ENCODE peak calls at places on chromosomes 12 and 14, in ten cellular contexts. Y is tibial nerve; J is CD8-positive, alpha-beta memory T cell; W is ovary; Q is uterus; D is esophagus squamous epithelium; I is tibial artery; V is fibroblast of lung; H is neuronal stem cell; L is GM23338. P is an unnamed sample. For H3K4me1, the result is how much of the 10 kb centered on the place peaks cover.

GRCh38 chr14:56422703-56423213 is 156.8 kb upstream of the TMEM260 start:
- DNase-seq in Y (peak), J (peak), W (peak), Q (peak), D (no peak), I (peak), V (peak), H (peak), L (peak), P (no peak)

GRCh38 chr12:50242751-50243191 is 40.5 kb downstream of the LIMA1 start:
- DNase-seq in Y (no peak), J (no peak), W (no peak), Q (no peak), D (no peak), I (no peak), V (peak), H (no peak), L (no peak), P (no peak)

GRCh38 chr12:6700646-6701051 is at the start of gene PIANP:
- DNase-seq in Y (no peak), J (peak), W (no peak), Q (peak), D (no peak), I (no peak), V (peak), H (peak), L (peak), P (peak)

GRCh38 chr12:94994312-94994711 is 9.2 kb downstream of the NDUFA12 start:
- DNase-seq in Y (no peak), J (no peak), W (no peak), Q (no peak), D (no peak), I (no peak), V (peak), H (no peak), L (no peak), P (no peak)

GRCh38 chr12:121857322-121858246 is 1.1 kb downstream of the HPD start:
- DNase-seq in Y (no peak), J (no peak), W (no peak), Q (no peak), D (no peak), I (no peak), V (peak), H (no peak), L (no peak), P (no peak)

GRCh38 chr12:47082283-47082962 is 2.7 kb upstream of the AMIGO2 start:
- DNase-seq in Y (no peak), J (no peak), W (no peak), Q (no peak), D (no peak), I (no peak), V (no peak), H (no peak), L (no peak), P (no peak)

GRCh38 chr12:6332459-6332858 is 9.4 kb downstream of the TNFRSF1A start:
- DNase-seq in Y (no peak), J (no peak), W (no peak), Q (no peak), D (no peak), I (no peak), V (peak), H (no peak), L (no peak), P (no peak)

GRCh38 chr14:85214471-85214870 is 315.5 kb upstream of the FLRT2 start:
- DNase-seq in Y (no peak), J (no peak), W (no peak), Q (no peak), D (no peak), I (no peak), V (peak), H (no peak), L (no peak), P (no peak)

GRCh38 chr12:60415361-60415760 is 819.5 kb downstream of the SLC16A7 start:
- DNase-seq in Y (no peak), J (no peak), W (no peak), Q (no peak), D (no peak), I (no peak), V (peak), H (no peak), L (no peak), P (no peak)

GRCh38 chr12:100141998-100142850 is 450 bp downstream of the BLTP3B start:
- DNase-seq in Y (peak), J (no peak), W (peak), Q (peak), D (no peak), I (peak), V (no peak), H (peak), L (peak), P (peak)

GRCh38 chr12:26680724-26681455 is 152.1 kb downstream of the ITPR2 start:
- DNase-seq in Y (no peak), J (no peak), W (no peak), Q (no peak), D (no peak), I (no peak), V (peak), H (no peak), L (no peak), P (no peak)

GRCh38 chr12:55733021-55733555 is 4.3 kb upstream of the CD63 start:
- DNase-seq in Y (no peak), J (no peak), W (no peak), Q (no peak), D (no peak), I (no peak), V (no peak), H (no peak), L (no peak), P (no peak)

GRCh38 chr12:100801335-100801734 is 6.8 kb downstream of the ANO4 start:
- DNase-seq in Y (no peak), J (no peak), W (no peak), Q (no peak), D (no peak), I (no peak), V (peak), H (no peak), L (no peak), P (no peak)

GRCh38 chr12:56644654-56645053 is 1.1 kb downstream of the ATP5F1B start:
- DNase-seq in Y (no peak), J (no peak), W (no peak), Q (no peak), D (no peak), I (no peak), V (no peak), H (no peak), L (no peak), P (no peak)

GRCh38 chr12:2286051-2286450 is 233.3 kb downstream of the CACNA1C start:
- DNase-seq in Y (no peak), J (no peak), W (no peak), Q (no peak), D (no peak), I (no peak), V (no peak), H (no peak), L (no peak), P (no peak)

GRCh38 chr12:2284321-2284813 is 231.6 kb downstream of the CACNA1C start:
- DNase-seq in Y (no peak), J (no peak), W (no peak), Q (no peak), D (no peak), I (peak), V (peak), H (no peak), L (no peak), P (no peak)

GRCh38 chr12:2286461-2287131 is 233.8 kb downstream of the CACNA1C start:
- DNase-seq in Y (no peak), J (no peak), W (no peak), Q (no peak), D (no peak), I (peak), V (no peak), H (no peak), L (no peak), P (no peak)

GRCh38 chr12:2284857-2285256 is 232.1 kb downstream of the CACNA1C start:
- DNase-seq in Y (peak), J (no peak), W (peak), Q (peak), D (no peak), I (peak), V (peak), H (peak), L (peak), P (peak)

GRCh38 chr12:2285462-2285861 is 232.7 kb downstream of the CACNA1C start:
- DNase-seq in Y (no peak), J (no peak), W (no peak), Q (no peak), D (no peak), I (peak), V (no peak), H (no peak), L (no peak), P (no peak)
- H3K4me1 ChIP-seq in Y (half or more), J (under half), W (under half), Q (under half), D (half or more), I (half or more), V (under half), H (under half), L (under half), P (under half)

GRCh38 chr14:54652188-54652889 is 85.4 kb downstream of the SAMD4A start:
- DNase-seq in Y (peak), J (no peak), W (peak), Q (peak), D (peak), I (peak), V (peak), H (peak), L (peak), P (peak)
- H3K4me3 ChIP-seq in Y (peak), J (no peak), W (peak), Q (no peak), D (peak), I (peak), V (peak), H (no peak), L (no peak), P (peak)

GRCh38 chr12:8449293-8449944 is 6.3 kb upstream of the CLEC6A start:
- DNase-seq in Y (no peak), J (no peak), W (no peak), Q (no peak), D (no peak), I (no peak), V (no peak), H (no peak), L (peak), P (no peak)
- H3K4me1 ChIP-seq in Y (under half), J (under half), W (under half), Q (under half), D (under half), I (under half), V (under half), H (under half), L (under half), P (under half)

DNA sequence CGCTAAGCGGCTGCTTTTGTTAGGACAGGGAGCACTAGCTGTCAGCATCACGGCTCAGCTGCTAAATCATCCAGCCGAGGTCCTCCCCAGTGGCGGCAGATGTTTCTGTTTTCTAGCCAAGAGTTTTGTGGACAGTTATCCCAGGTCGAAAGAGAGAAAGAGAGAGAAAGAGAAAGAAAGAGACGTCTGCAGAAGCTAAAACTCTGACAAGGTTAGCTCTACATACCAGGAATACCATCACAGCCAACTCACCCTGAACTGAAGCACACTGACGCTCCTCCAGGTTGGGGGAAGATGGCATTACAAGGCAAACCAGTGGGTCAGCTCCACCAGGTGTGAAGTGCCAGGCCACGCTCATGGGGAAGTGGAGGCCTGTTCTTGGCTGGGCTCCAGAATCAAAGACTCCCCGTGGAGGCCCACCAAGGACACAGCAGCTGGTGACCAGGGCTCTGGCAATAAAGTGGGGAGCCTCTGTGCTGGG is 64.9 kb upstream of the DICER1 start:
- DNase-seq in Y (peak), J (no peak), W (no peak), Q (peak), D (no peak), I (no peak), V (peak), H (no peak), L (peak), P (no peak)
- H3K4me3 ChIP-seq in Y (no peak), J (no peak), W (no peak), Q (no peak), D (no peak), I (no peak), V (no peak), H (no peak), L (no peak), P (no peak)

GRCh38 chr14:65976771-65977170 is 509.4 kb upstream of the CCDC196 start:
- DNase-seq in Y (no peak), J (no peak), W (no peak), Q (no peak), D (no peak), I (no peak), V (peak), H (no peak), L (no peak), P (no peak)

GRCh38 chr14:65975865-65976264 is 510.3 kb upstream of the CCDC196 start:
- DNase-seq in Y (no peak), J (no peak), W (no peak), Q (no peak), D (no peak), I (no peak), V (no peak), H (no peak), L (no peak), P (no peak)

GRCh38 chr14:65972891-65973290 is 513.3 kb upstream of the CCDC196 start:
- DNase-seq in Y (no peak), J (no peak), W (no peak), Q (no peak), D (no peak), I (no peak), V (peak), H (no peak), L (no peak), P (no peak)

DNA sequence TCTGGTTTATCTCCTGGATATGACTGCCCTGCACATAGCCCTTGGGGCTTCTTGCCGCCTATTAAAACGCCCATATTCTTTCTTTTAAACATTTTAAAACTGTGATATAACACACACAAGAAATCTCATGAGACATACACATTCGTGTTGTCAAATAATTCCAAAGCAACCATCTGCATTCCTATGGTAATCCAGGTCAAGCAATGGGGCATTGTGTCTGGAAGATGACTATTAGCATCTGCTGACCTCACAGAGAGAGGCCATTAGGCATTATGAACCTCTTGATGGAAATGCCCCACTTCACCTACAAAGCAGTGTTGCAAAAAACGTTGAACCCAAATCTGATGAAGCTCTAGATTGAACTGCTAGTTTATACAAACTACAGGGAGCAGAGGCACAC is 513.8 kb upstream of the CCDC196 start:
- DNase-seq in Y (no peak), J (no peak), W (no peak), Q (no peak), D (no peak), I (no peak), V (peak), H (no peak), L (no peak), P (no peak)
- H3K4me1 ChIP-seq in Y (under half), J (under half), W (under half), Q (under half), D (under half), I (under half), V (under half), H (under half), L (under half), P (under half)

GRCh38 chr14:68784995-68785816 is 7.7 kb downstream of the ZFP36L1 start:
- DNase-seq in Y (peak), J (no peak), W (no peak), Q (no peak), D (no peak), I (no peak), V (peak), H (no peak), L (no peak), P (no peak)
- H3K4me3 ChIP-seq in Y (no peak), J (no peak), W (no peak), Q (no peak), D (no peak), I (no peak), V (no peak), H (no peak), L (no peak), P (no peak)

GRCh38 chr12:105235747-105236476 is at the start of gene APPL2:
- DNase-seq in Y (peak), J (peak), W (peak), Q (peak), D (peak), I (peak), V (peak), H (peak), L (peak), P (peak)
- H3K4me1 ChIP-seq in Y (under half), J (under half), W (under half), Q (under half), D (half or more), I (under half), V (under half), H (under half), L (under half), P (under half)

GRCh38 chr12:52054838-52055741 is 3.8 kb downstream of the NR4A1 start:
- DNase-seq in Y (no peak), J (no peak), W (peak), Q (peak), D (no peak), I (no peak), V (no peak), H (no peak), L (no peak), P (no peak)

GRCh38 chr12:52053570-52054209 is 2.4 kb downstream of the NR4A1 start:
- DNase-seq in Y (no peak), J (no peak), W (peak), Q (peak), D (no peak), I (no peak), V (no peak), H (no peak), L (no peak), P (no peak)

GRCh38 chr12:52052471-52053186 is 1.4 kb downstream of the NR4A1 start:
- DNase-seq in Y (no peak), J (peak), W (peak), Q (peak), D (no peak), I (no peak), V (no peak), H (no peak), L (peak), P (no peak)

GRCh38 chr12:52055781-52056711 is 4.8 kb downstream of the NR4A1 start:
- DNase-seq in Y (no peak), J (no peak), W (peak), Q (peak), D (no peak), I (no peak), V (no peak), H (no peak), L (no peak), P (no peak)

DNA sequence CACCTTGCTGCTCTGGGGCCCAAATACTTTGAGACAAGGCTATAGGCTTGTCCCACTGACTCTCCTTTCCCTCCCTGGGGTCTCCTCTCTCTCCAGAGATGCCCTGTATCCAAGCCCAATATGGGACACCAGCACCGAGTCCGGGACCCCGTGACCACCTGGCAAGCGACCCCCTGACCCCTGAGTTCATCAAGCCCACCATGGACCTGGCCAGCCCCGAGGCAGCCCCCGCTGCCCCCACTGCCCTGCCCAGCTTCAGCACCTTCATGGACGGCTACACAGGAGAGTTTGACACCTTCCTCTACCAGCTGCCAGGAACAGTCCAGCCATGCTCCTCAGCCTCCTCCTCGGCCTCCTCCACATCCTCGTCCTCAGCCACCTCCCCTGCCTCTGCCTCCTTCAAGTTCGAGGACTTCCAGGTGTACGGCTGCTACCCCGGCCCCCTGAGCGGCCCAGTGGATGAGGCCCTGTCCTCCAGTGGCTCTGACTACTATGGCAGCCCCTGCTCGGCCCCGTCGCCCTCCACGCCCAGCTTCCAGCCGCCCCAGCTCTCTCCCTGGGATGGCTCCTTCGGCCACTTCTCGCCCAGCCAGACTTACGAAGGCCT is 3.1 kb downstream of the NR4A1 start:
- DNase-seq in Y (no peak), J (no peak), W (peak), Q (peak), D (no peak), I (no peak), V (no peak), H (no peak), L (no peak), P (no peak)
- H3K4me3 ChIP-seq in Y (peak), J (no peak), W (peak), Q (no peak), D (peak), I (no peak), V (no peak), H (no peak), L (no peak), P (no peak)